ENCODE peak calls at places on chromosome 15, in seven cellular contexts. M is spleen, K is psoas muscle, Q is adrenal gland, B is lower lobe of right lung, U is GM12865, N is fibroblast of villous mesenchyme. F is an unnamed sample.

GRCh38 chr15:40594429-40594836 is 384 bp downstream of the KNL1 start:
- DNase-seq in M (peak; percentile 88), K (peak; percentile 73), Q (peak; percentile 43), B (peak; percentile 73), U (peak; percentile 87), N (peak; percentile 54), F (no peak)

GRCh38 chr15:90814193-90814811 is 54.1 kb upstream of the FURIN start:
- DNase-seq in M (no peak), K (no peak), Q (no peak), B (no peak), U (no peak), N (peak; percentile 55), F (no peak)

GRCh38 chr15:81108427-81108826 is 25.6 kb upstream of the CFAP161 start:
- DNase-seq in M (no peak), K (no peak), Q (no peak), B (no peak), U (peak; percentile 20), N (no peak), F (no peak)

GRCh38 chr15:80156176-80156720 is 3.4 kb downstream of the FAH start:
- DNase-seq in M (no peak), K (no peak), Q (no peak), B (no peak), U (no peak), N (peak; percentile 44), F (no peak)

GRCh38 chr15:89112341-89112971 is 24.2 kb downstream of the ABHD2 start:
- DNase-seq in M (no peak), K (peak; percentile 67), Q (peak; percentile 81), B (no peak), U (peak; percentile 79), N (no peak), F (no peak)

GRCh38 chr15:84992157-84992940 is 10.7 kb downstream of the PDE8A start:
- DNase-seq in M (no peak), K (no peak), Q (no peak), B (no peak), U (no peak), N (peak; percentile 76), F (no peak)

GRCh38 chr15:59722451-59722850 is 33.3 kb upstream of the BNIP2 start:
- DNase-seq in M (no peak), K (no peak), Q (no peak), B (no peak), U (no peak), N (no peak), F (no peak)

GRCh38 chr15:63283126-63283525 is 5.7 kb downstream of the APH1B start:
- DNase-seq in M (peak; percentile 89), K (peak; percentile 66), Q (peak; percentile 35), B (peak; percentile 86), U (no peak), N (no peak), F (no peak)

GRCh38 chr15:25701716-25702465 is 161.2 kb downstream of the ATP10A start:
- DNase-seq in M (peak; percentile 61), K (no peak), Q (no peak), B (no peak), U (no peak), N (no peak), F (no peak)

GRCh38 chr15:62338497-62338896 is 173.4 kb upstream of the C2CD4B start:
- DNase-seq in M (no peak), K (no peak), Q (no peak), B (no peak), U (no peak), N (no peak), F (no peak)

GRCh38 chr15:89070197-89071124 is 17.8 kb upstream of the ABHD2 start:
- DNase-seq in M (no peak), K (no peak), Q (no peak), B (no peak), U (no peak), N (no peak), F (no peak)

GRCh38 chr15:72437650-72438316 is 36.3 kb upstream of the ARIH1 start:
- DNase-seq in M (no peak), K (no peak), Q (no peak), B (no peak), U (no peak), N (no peak), F (no peak)

GRCh38 chr15:68403161-68403941 is 28.6 kb downstream of the ITGA11 start:
- DNase-seq in M (no peak), K (no peak), Q (no peak), B (no peak), U (no peak), N (no peak), F (no peak)

GRCh38 chr15:90200534-90201139 is 493 bp upstream of the SEMA4B start:
- DNase-seq in M (no peak), K (no peak), Q (no peak), B (no peak), U (no peak), N (no peak), F (no peak)

GRCh38 chr15:52240166-52240565 is 49.0 kb upstream of the GNB5 start:
- DNase-seq in M (no peak), K (no peak), Q (no peak), B (no peak), U (no peak), N (no peak), F (no peak)

GRCh38 chr15:100959066-100960050 is 40.2 kb downstream of the LRRK1 start:
- DNase-seq in M (peak; percentile 78), K (no peak), Q (no peak), B (no peak), U (no peak), N (no peak), F (no peak)

GRCh38 chr15:29324746-29325145 is 55.1 kb upstream of the NSMCE3 start:
- DNase-seq in M (no peak), K (no peak), Q (no peak), B (no peak), U (peak; percentile 53), N (no peak), F (no peak)

GRCh38 chr15:72345280-72345679 is 25.3 kb upstream of the CELF6 start:
- DNase-seq in M (no peak), K (no peak), Q (peak; percentile 24), B (no peak), U (no peak), N (no peak), F (no peak)

GRCh38 chr15:47725924-47726323 is 8.6 kb downstream of the SEMA6D start:
- DNase-seq in M (no peak), K (peak; percentile 69), Q (no peak), B (no peak), U (no peak), N (no peak), F (no peak)

GRCh38 chr15:63583027-63583426 is 14.2 kb upstream of the FBXL22 start:
- DNase-seq in M (no peak), K (no peak), Q (no peak), B (no peak), U (no peak), N (peak; percentile 23), F (no peak)

GRCh38 chr15:99169769-99170311 is 65.0 kb downstream of the SYNM start:
- DNase-seq in M (no peak), K (no peak), Q (no peak), B (no peak), U (no peak), N (peak; percentile 91), F (no peak)

GRCh38 chr15:59232476-59232875 is 25.8 kb downstream of the LDHAL6B start:
- DNase-seq in M (no peak), K (no peak), Q (no peak), B (no peak), U (no peak), N (peak; percentile 79), F (no peak)

GRCh38 chr15:78265752-78266224 is 1.4 kb downstream of the DNAJA4 start:
- DNase-seq in M (no peak), K (no peak), Q (peak; percentile 53), B (no peak), U (no peak), N (peak; percentile 53), F (no peak)

GRCh38 chr15:83980637-83981036 is 254.9 kb upstream of the GOLGA6L4 start:
- DNase-seq in M (no peak), K (no peak), Q (no peak), B (no peak), U (peak; percentile 80), N (no peak), F (no peak)

GRCh38 chr15:35206060-35206675 is 121.1 kb upstream of the NANOGP8 start:
- DNase-seq in M (no peak), K (no peak), Q (no peak), B (no peak), U (peak; percentile 41), N (peak; percentile 5), F (no peak)
- TF ChIP-seq CTCF in M (no peak), K (no peak), Q (no peak), B (peak; percentile 17), U (peak; percentile 44), N (peak; percentile 55), F (peak; percentile 73)

DNA sequence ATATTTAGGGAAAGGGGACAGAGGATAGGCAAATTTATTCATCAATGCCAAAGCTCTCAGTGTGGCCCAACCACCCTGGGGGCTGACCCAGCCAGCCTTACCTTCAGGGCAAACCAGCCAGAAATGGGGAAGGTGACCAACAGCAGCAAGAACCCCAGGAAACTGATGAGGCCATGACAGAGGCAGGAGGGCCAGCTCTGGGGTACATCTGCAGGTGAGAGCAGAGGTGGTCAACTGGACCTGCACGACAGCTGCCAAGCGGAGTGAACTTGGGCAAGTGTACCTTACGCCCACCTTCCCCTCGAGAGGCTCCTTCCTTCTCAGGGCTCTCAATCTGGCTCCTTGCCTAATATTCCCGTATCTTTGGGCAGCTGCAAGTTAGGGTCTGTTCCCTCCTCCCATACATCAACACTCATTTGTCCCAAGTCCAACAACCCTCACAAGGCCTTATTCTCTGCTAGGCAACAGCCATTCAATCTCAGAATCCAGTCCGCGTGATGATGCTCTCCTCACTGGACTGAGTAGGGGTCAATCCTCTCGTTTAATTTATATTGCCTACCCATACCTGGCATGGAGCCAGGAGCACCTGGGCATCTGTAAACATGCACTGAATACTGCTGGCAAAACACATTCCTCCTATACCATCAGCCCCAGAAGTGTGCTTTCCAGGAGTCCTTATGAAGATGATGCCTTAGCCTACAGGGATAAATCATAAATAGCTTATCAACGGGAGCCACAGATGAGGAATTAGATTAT is 1.7 kb downstream of the STOML1 start:
- DNase-seq in M (no peak), K (no peak), Q (no peak), B (no peak), U (no peak), N (no peak), F (no peak)
- H3K4me3 ChIP-seq in M (no peak overlapping the region), K (peak overlapping the region; percentile 97), Q (no peak overlapping the region), B (peak overlapping the region; percentile 89), U (no peak overlapping the region), N (no peak overlapping the region), F (no peak overlapping the region)

GRCh38 chr15:44792715-44793114 is 56.4 kb downstream of the TRIM69 start:
- DNase-seq in M (no peak), K (no peak), Q (no peak), B (no peak), U (no peak), N (no peak), F (no peak)

GRCh38 chr15:44790215-44790614 is 53.9 kb downstream of the TRIM69 start:
- DNase-seq in M (no peak), K (no peak), Q (no peak), B (no peak), U (no peak), N (no peak), F (no peak)

GRCh38 chr15:44794072-44794471 is 57.7 kb downstream of the TRIM69 start:
- DNase-seq in M (no peak), K (no peak), Q (no peak), B (no peak), U (no peak), N (no peak), F (no peak)

GRCh38 chr15:44788748-44789147 is 52.4 kb downstream of the TRIM69 start:
- DNase-seq in M (no peak), K (no peak), Q (no peak), B (no peak), U (no peak), N (no peak), F (no peak)
- TF ChIP-seq CTCF in M (no peak), K (no peak), Q (no peak), B (no peak), U (no peak), N (no peak), F (no peak)

GRCh38 chr15:82570721-82571519 is 30.7 kb upstream of the RPS17 start:
- DNase-seq in M (no peak), K (no peak), Q (no peak), B (no peak), U (no peak), N (no peak), F (no peak)
- H3K4me3 ChIP-seq in M (no peak overlapping the region), K (peak overlapping the region; percentile 47), Q (no peak overlapping the region), B (peak overlapping the region; percentile 47), U (no peak overlapping the region), N (no peak overlapping the region), F (no peak overlapping the region)

F was measured in GM12864.